ENCODE peak calls at places on chromosome 1, in five cellular contexts. B is AG09309, A is body of pancreas, R is foreskin fibroblast, F is psoas muscle. I is an unnamed sample.

GRCh38 chr1:15180945-15181523 is 27.5 kb downstream of the TMEM51 start:
- DNase-seq in B (no peak), R (no peak), A (no peak), F (no peak), I (no peak)

GRCh38 chr1:145995148-145995851 is 1.1 kb downstream of the TXNIP start:
- DNase-seq in F (no peak), B (no peak), R (no peak), A (no peak), I (no peak)

GRCh38 chr1:107232421-107232820 is 91.6 kb downstream of the NTNG1 start:
- DNase-seq in A (no peak), F (no peak), B (no peak), R (no peak), I (no peak)

GRCh38 chr1:29686012-29686930 is 449.9 kb downstream of the PTPRU start:
- DNase-seq in A (no peak), F (peak), B (no peak), R (peak), I (no peak)

GRCh38 chr1:12132078-12132477 is 34.7 kb upstream of the TNFRSF1B start:
- DNase-seq in F (peak), A (no peak), B (peak), R (peak), I (peak)

GRCh38 chr1:167099851-167100250 is 6.0 kb downstream of the STYXL2 start:
- DNase-seq in B (no peak), A (no peak), R (no peak), F (no peak), I (no peak)

GRCh38 chr1:110346690-110347089 is 7.5 kb downstream of the RBM15 start:
- DNase-seq in F (no peak), A (no peak), R (no peak), B (no peak), I (no peak)

GRCh38 chr1:100584761-100585745 is 47.1 kb downstream of the GPR88 start:
- DNase-seq in F (no peak), R (peak), B (no peak), A (no peak), I (no peak)

GRCh38 chr1:11059166-11059989 is 440 bp downstream of the SRM start:
- DNase-seq in B (no peak), F (peak), A (peak), R (peak), I (no peak)

GRCh38 chr1:40384413-40384762 is 10.9 kb downstream of the SMAP2 start:
- DNase-seq in B (no peak), R (no peak), F (no peak), A (peak), I (no peak)